ENCODE peak calls at places on chromosome 6, in four cellular contexts. One of them, this sample, is unnamed.

GRCh38 chr6:69994251-69994650 is 127.9 kb downstream of the COL19A1 start:
- DNase-seq in spleen: no peak
- DNase-seq in substantia nigra: no peak
- DNase-seq in astrocyte: no peak
- DNase-seq in this sample: no peak

GRCh38 chr6:25971187-25971811 is 8.7 kb downstream of the TRIM38 start:
- DNase-seq in spleen: no peak
- DNase-seq in substantia nigra: no peak
- DNase-seq in astrocyte: peak; percentile 95
- DNase-seq in this sample: peak; percentile 95

GRCh38 chr6:1079525-1079924 is 232.4 kb upstream of the FOXQ1 start:
- DNase-seq in spleen: no peak
- DNase-seq in substantia nigra: no peak
- DNase-seq in astrocyte: peak; percentile 9
- DNase-seq in this sample: no peak

GRCh38 chr6:132365319-132365907 is 35.9 kb downstream of the MOXD1 start:
- DNase-seq in spleen: no peak
- DNase-seq in substantia nigra: no peak
- DNase-seq in astrocyte: peak; percentile 88
- DNase-seq in this sample: no peak

GRCh38 chr6:16240618-16241320 is 2.4 kb downstream of the GMPR start:
- DNase-seq in spleen: no peak
- DNase-seq in substantia nigra: no peak
- DNase-seq in astrocyte: no peak
- DNase-seq in this sample: no peak

GRCh38 chr6:3424185-3424927 is 32.5 kb downstream of the SLC22A23 start:
- DNase-seq in spleen: no peak
- DNase-seq in substantia nigra: no peak
- DNase-seq in astrocyte: no peak
- DNase-seq in this sample: no peak

GRCh38 chr6:166006593-166007301 is 160.9 kb downstream of the TBXT start:
- DNase-seq in spleen: no peak
- DNase-seq in substantia nigra: no peak
- DNase-seq in astrocyte: peak; percentile 87
- DNase-seq in this sample: peak; percentile 88

GRCh38 chr6:1792989-1793388 is 183.3 kb downstream of the FOXC1 start:
- DNase-seq in spleen: no peak
- DNase-seq in substantia nigra: no peak
- DNase-seq in astrocyte: no peak
- DNase-seq in this sample: peak; percentile 17

GRCh38 chr6:1821188-1822183 is 211.8 kb downstream of the FOXC1 start:
- DNase-seq in spleen: no peak
- DNase-seq in substantia nigra: no peak
- DNase-seq in astrocyte: peak; percentile 40
- DNase-seq in this sample: peak; percentile 52

GRCh38 chr6:135185483-135185882 is 4.4 kb downstream of the MYB start:
- DNase-seq in spleen: no peak
- DNase-seq in substantia nigra: no peak
- DNase-seq in astrocyte: no peak
- DNase-seq in this sample: no peak

GRCh38 chr6:151475653-151476523 is 17.9 kb upstream of the CCDC170 start:
- DNase-seq in spleen: no peak
- DNase-seq in substantia nigra: no peak
- DNase-seq in astrocyte: peak; percentile 19
- DNase-seq in this sample: peak; percentile 39

GRCh38 chr6:85241515-85241914 is 208.4 kb upstream of the NT5E start:
- DNase-seq in spleen: no peak
- DNase-seq in substantia nigra: no peak
- DNase-seq in astrocyte: no peak
- DNase-seq in this sample: no peak